ENCODE peak calls at places on chromosomes 12 and 14, in eight cellular contexts. B, L, G, R, U, J, W and Z are unnamed samples.

GRCh38 chr12:31234053-31234835 is 91.7 kb downstream of the SINHCAF start:
- DNase-seq in U (no peak), L (no peak), B (no peak), W (no peak), J (no peak), R (no peak), G (no peak), Z (no peak)

GRCh38 chr14:60349663-60350365 is 100.8 kb downstream of the PPM1A start:
- DNase-seq in U (peak), B (peak), L (no peak), W (no peak), R (peak), J (no peak), G (peak), Z (peak)

GRCh38 chr14:39762576-39763401 is 330.6 kb upstream of the FBXO33 start:
- DNase-seq in L (no peak), G (no peak), B (no peak), R (no peak), U (no peak), J (no peak), W (no peak), Z (no peak)

GRCh38 chr14:59811850-59812249 is 58.7 kb downstream of the RTN1 start:
- DNase-seq in J (no peak), U (no peak), W (no peak), R (no peak), B (no peak), L (no peak), G (no peak), Z (no peak)

GRCh38 chr12:117019866-117020265 is 79.3 kb downstream of the TESC start:
- DNase-seq in U (no peak), R (no peak), J (no peak), G (no peak), W (no peak), L (no peak), B (no peak), Z (no peak)

GRCh38 chr12:101968770-101969169 is 91.4 kb downstream of the DRAM1 start:
- DNase-seq in W (no peak), R (no peak), J (no peak), U (no peak), G (no peak), B (no peak), L (no peak), Z (no peak)

GRCh38 chr14:75277000-75277795 is 1.4 kb upstream of the FOS start:
- DNase-seq in U (peak), W (peak), J (peak), R (peak), G (peak), L (peak), B (peak), Z (peak)

GRCh38 chr14:100840286-100840685 is 14.4 kb downstream of the MEG3 start:
- DNase-seq in B (no peak), L (no peak), U (no peak), G (no peak), J (no peak), W (peak), R (no peak), Z (no peak)

GRCh38 chr14:21874167-21874566 is 200.5 kb upstream of the OR4E1 start:
- DNase-seq in G (no peak), W (no peak), J (no peak), U (no peak), B (no peak), R (no peak), L (no peak), Z (no peak)

GRCh38 chr12:91331371-91331770 is 148.8 kb upstream of the DCN start:
- DNase-seq in W (no peak), J (no peak), G (no peak), L (no peak), R (peak), B (no peak), U (no peak), Z (no peak)

GRCh38 chr12:124863409-124864325 is at the start of gene SCARB1:
- DNase-seq in B (peak), G (peak), W (peak), R (peak), J (no peak), L (peak), U (peak), Z (peak)